ENCODE peak calls at places on chromosomes 13 and 19, in six cellular contexts. H is HEK293T; X is activated naive CD4-positive, alpha-beta T cell; I is activated T-cell treated with anti-CD3 and anti-CD28 coated beads for 4 hours; F is AG04450; P is frontal cortex. S is an unnamed sample.

GRCh38 chr19:46489445-46490272 is 6.0 kb downstream of the PNMA8B start:
- DNase-seq in I (no peak), X (peak), P (no peak), F (no peak), H (no peak), S (no peak)

GRCh38 chr13:112904436-112904960 is 64.5 kb upstream of the MCF2L start:
- DNase-seq in X (no peak), F (no peak), I (no peak), P (no peak), H (no peak), S (no peak)

GRCh38 chr13:44507639-44508038 is 68.5 kb downstream of the TSC22D1 start:
- DNase-seq in X (no peak), I (no peak), H (no peak), F (no peak), P (no peak), S (no peak)

GRCh38 chr13:46949211-46949610 is 52.4 kb upstream of the HTR2A start:
- DNase-seq in X (no peak), F (no peak), H (no peak), I (no peak), P (no peak), S (no peak)

GRCh38 chr19:53511357-53511756 is 26.6 kb upstream of the ZNF331 start:
- DNase-seq in P (no peak), I (no peak), H (no peak), F (no peak), X (no peak), S (no peak)

GRCh38 chr13:110391273-110391672 is 84.2 kb downstream of the COL4A2 start:
- DNase-seq in I (no peak), P (no peak), F (no peak), X (no peak), H (no peak), S (no peak)

GRCh38 chr13:18998389-18998788 is 183.2 kb downstream of the TUBA3C start:
- DNase-seq in H (no peak), X (no peak), F (no peak), P (no peak), I (no peak), S (no peak)

GRCh38 chr13:76887070-76887563 is 912 bp upstream of the KCTD12 start:
- DNase-seq in I (no peak), F (no peak), X (no peak), P (no peak), H (peak), S (no peak)

GRCh38 chr13:22061806-22062391 is 391.0 kb downstream of the FGF9 start:
- DNase-seq in I (no peak), F (no peak), X (no peak), P (no peak), H (no peak), S (no peak)

GRCh38 chr13:98571955-98572662 is 4.8 kb downstream of the STK24 start:
- DNase-seq in F (no peak), I (no peak), H (no peak), P (no peak), X (no peak), S (peak)

GRCh38 chr13:30696278-30697176 is 38.8 kb upstream of the ALOX5AP start:
- DNase-seq in P (no peak), H (no peak), X (no peak), F (no peak), I (no peak), S (no peak)

GRCh38 chr19:13314761-13315160 is 164.6 kb downstream of the IER2 start:
- DNase-seq in I (no peak), F (no peak), H (no peak), X (no peak), P (no peak), S (no peak)

GRCh38 chr13:79637086-79637763 is 156.3 kb downstream of the NDFIP2 start:
- DNase-seq in H (no peak), I (no peak), F (no peak), X (no peak), P (no peak), S (no peak)

GRCh38 chr13:109783815-109784589 is 2.4 kb downstream of the IRS2 start:
- DNase-seq in F (no peak), I (no peak), P (no peak), X (no peak), H (no peak), S (no peak)

GRCh38 chr19:1261863-1262686 is 7.1 kb upstream of the CIRBP start:
- DNase-seq in X (no peak), H (no peak), I (no peak), F (no peak), P (no peak), S (no peak)

S was measured in GM04504.